ENCODE peak calls at places on chromosome 15, in nine cellular contexts. C, Z, J, T, H, B, P, D and S are unnamed samples. For H3K4me1, the result is how much of the 10 kb centered on the place peaks cover.

GRCh38 chr15:38226867-38227266 is 25.8 kb upstream of the SPRED1 start:
- DNase-seq in D (no peak), P (no peak), H (no peak), B (peak), C (peak), T (peak), J (peak), Z (no peak), S (peak)

GRCh38 chr15:34620814-34621213 is 37.4 kb upstream of the GOLGA8B start:
- DNase-seq in H (no peak), J (no peak), C (no peak), T (no peak), P (no peak), Z (no peak), B (no peak), D (no peak), S (peak)

GRCh38 chr15:89801471-89802205 is 13.0 kb downstream of the ANPEP start:
- DNase-seq in C (no peak), T (peak), Z (no peak), P (no peak), H (no peak), D (no peak), J (no peak), B (no peak), S (no peak)

GRCh38 chr15:48695088-48695834 is 49.8 kb upstream of the FBN1 start:
- DNase-seq in H (no peak), D (no peak), T (no peak), J (peak), P (no peak), C (no peak), Z (no peak), B (no peak), S (peak)

GRCh38 chr15:99213187-99213811 is 36.1 kb downstream of the TTC23 start:
- DNase-seq in T (peak), B (peak), Z (peak), P (peak), J (peak), H (peak), D (peak), C (peak), S (peak)

GRCh38 chr15:99719096-99719541 is 14.1 kb downstream of the LYSMD4 start:
- DNase-seq in J (peak), T (no peak), Z (no peak), D (peak), P (no peak), H (no peak), C (no peak), B (no peak), S (peak)

GRCh38 chr15:91706366-91707032 is 147.0 kb upstream of the SLCO3A1 start:
- DNase-seq in B (peak), H (peak), J (peak), C (peak), T (peak), Z (peak), P (peak), D (peak), S (peak)

GRCh38 chr15:59294961-59295741 is 77.5 kb downstream of the MYO1E start:
- DNase-seq in D (no peak), H (no peak), P (no peak), Z (no peak), J (peak), T (no peak), C (no peak), B (peak), S (peak)

GRCh38 chr15:38864827-38865604 is 300.4 kb upstream of the RASGRP1 start:
- DNase-seq in H (no peak), D (no peak), P (no peak), Z (no peak), C (peak), J (peak), T (no peak), B (no peak), S (no peak)

GRCh38 chr15:88470625-88471372 is 3.3 kb downstream of the MRPS11 start:
- DNase-seq in D (peak), H (no peak), P (no peak), Z (peak), B (no peak), J (no peak), T (no peak), C (no peak), S (no peak)

GRCh38 chr15:101175396-101175795 is 76.5 kb downstream of the CHSY1 start:
- DNase-seq in D (no peak), Z (no peak), B (no peak), C (no peak), H (no peak), P (no peak), T (no peak), J (no peak), S (no peak)

GRCh38 chr15:41276821-41277220 is 45.8 kb downstream of the CHP1 start:
- DNase-seq in C (no peak), B (no peak), H (no peak), P (no peak), D (no peak), Z (no peak), T (no peak), J (peak), S (no peak)

GRCh38 chr15:91306155-91306554 is 206.1 kb downstream of the SV2B start:
- DNase-seq in P (no peak), J (no peak), B (no peak), C (no peak), T (no peak), D (no peak), H (no peak), Z (no peak), S (no peak)

GRCh38 chr15:36601497-36601932 is 22.1 kb downstream of the CDIN1 start:
- DNase-seq in P (no peak), B (no peak), D (no peak), T (no peak), C (peak), H (no peak), Z (no peak), J (peak), S (peak)

GRCh38 chr15:60949034-60949977 is 279.8 kb downstream of the RORA start:
- DNase-seq in P (no peak), B (no peak), Z (no peak), J (no peak), H (no peak), C (no peak), T (no peak), D (no peak), S (no peak)

GRCh38 chr15:63156708-63157065 is 590 bp downstream of the RPS27L start:
- DNase-seq in T (peak), Z (peak), D (peak), J (peak), B (no peak), C (peak), P (peak), H (peak), S (peak)

GRCh38 chr15:58139631-58140522 is 1.7 kb downstream of the AQP9 start:
- DNase-seq in Z (no peak), H (no peak), T (no peak), J (peak), D (peak), C (no peak), P (no peak), B (no peak), S (no peak)

GRCh38 chr15:52523192-52523591 is 5.5 kb downstream of the MYO5A start:
- DNase-seq in Z (no peak), H (no peak), C (no peak), T (no peak), B (no peak), J (peak), P (no peak), D (no peak), S (peak)

GRCh38 chr15:63189955-63190691 is 717 bp downstream of the RAB8B start:
- DNase-seq in J (peak), C (no peak), P (peak), D (no peak), Z (no peak), B (no peak), H (peak), T (no peak), S (no peak)

GRCh38 chr15:81068516-81068915 is 65.6 kb upstream of the CFAP161 start:
- DNase-seq in P (no peak), B (no peak), J (no peak), C (no peak), T (no peak), H (no peak), D (no peak), Z (no peak), S (no peak)

GRCh38 chr15:29805043-29805707 is 17.1 kb downstream of the TJP1 start:
- DNase-seq in C (peak), B (no peak), P (no peak), T (no peak), D (no peak), J (peak), Z (no peak), H (no peak), S (peak)

GRCh38 chr15:101027273-101027901 is 108.2 kb downstream of the LRRK1 start:
- DNase-seq in Z (no peak), H (no peak), T (no peak), B (no peak), J (no peak), D (no peak), C (no peak), P (no peak), S (no peak)

GRCh38 chr15:48469271-48469670 is 138.0 kb downstream of the DUT start:
- DNase-seq in D (no peak), C (no peak), Z (no peak), P (no peak), J (no peak), B (no peak), T (no peak), H (no peak), S (no peak)

GRCh38 chr15:47407692-47408091 is 309.6 kb upstream of the SEMA6D start:
- DNase-seq in B (no peak), J (no peak), H (peak), C (no peak), D (no peak), P (no peak), Z (peak), T (no peak), S (no peak)

GRCh38 chr15:29059871-29060640 is 174.3 kb downstream of the APBA2 start:
- DNase-seq in C (no peak), P (no peak), Z (no peak), B (no peak), H (no peak), D (no peak), T (no peak), J (no peak), S (no peak)

GRCh38 chr15:75647370-75648155 is at the start of gene SNX33:
- DNase-seq in J (peak), Z (peak), D (peak), H (peak), B (no peak), P (peak), C (peak), T (peak), S (peak)

GRCh38 chr15:41115652-41116115 is 396 bp downstream of the INO80 start:
- DNase-seq in Z (peak), D (peak), P (peak), J (no peak), T (no peak), B (peak), C (peak), H (peak), S (peak)

GRCh38 chr15:53457479-53457878 is 302.0 kb downstream of the WDR72 start:
- DNase-seq in J (no peak), T (no peak), B (no peak), C (no peak), P (no peak), D (peak), H (no peak), Z (no peak), S (no peak)

GRCh38 chr15:73683624-73684536 is at the start of gene CD276:
- DNase-seq in B (peak), C (peak), H (peak), D (peak), T (peak), P (no peak), Z (peak), J (peak), S (peak)

GRCh38 chr15:73682597-73683090 is 1.5 kb upstream of the CD276 start:
- DNase-seq in J (no peak), D (no peak), Z (no peak), T (no peak), H (no peak), P (no peak), C (no peak), B (no peak), S (no peak)

GRCh38 chr15:73681856-73682596 is 2.2 kb upstream of the CD276 start:
- DNase-seq in Z (no peak), T (no peak), C (no peak), H (no peak), D (no peak), P (no peak), B (no peak), J (peak), S (no peak)

GRCh38 chr15:73681073-73681472 is 3.1 kb upstream of the CD276 start:
- DNase-seq in J (no peak), C (no peak), H (no peak), B (no peak), P (no peak), D (no peak), T (no peak), Z (no peak), S (no peak)

GRCh38 chr15:73683257-73683623 is 943 bp upstream of the CD276 start:
- DNase-seq in C (no peak), J (no peak), P (no peak), Z (no peak), D (no peak), H (no peak), B (no peak), T (no peak), S (no peak)
- H2AFZ ChIP-seq in C (no peak), J (no peak), P (no peak), Z (no peak), D (no peak), H (no peak), B (peak), T (peak), S (peak)

DNA sequence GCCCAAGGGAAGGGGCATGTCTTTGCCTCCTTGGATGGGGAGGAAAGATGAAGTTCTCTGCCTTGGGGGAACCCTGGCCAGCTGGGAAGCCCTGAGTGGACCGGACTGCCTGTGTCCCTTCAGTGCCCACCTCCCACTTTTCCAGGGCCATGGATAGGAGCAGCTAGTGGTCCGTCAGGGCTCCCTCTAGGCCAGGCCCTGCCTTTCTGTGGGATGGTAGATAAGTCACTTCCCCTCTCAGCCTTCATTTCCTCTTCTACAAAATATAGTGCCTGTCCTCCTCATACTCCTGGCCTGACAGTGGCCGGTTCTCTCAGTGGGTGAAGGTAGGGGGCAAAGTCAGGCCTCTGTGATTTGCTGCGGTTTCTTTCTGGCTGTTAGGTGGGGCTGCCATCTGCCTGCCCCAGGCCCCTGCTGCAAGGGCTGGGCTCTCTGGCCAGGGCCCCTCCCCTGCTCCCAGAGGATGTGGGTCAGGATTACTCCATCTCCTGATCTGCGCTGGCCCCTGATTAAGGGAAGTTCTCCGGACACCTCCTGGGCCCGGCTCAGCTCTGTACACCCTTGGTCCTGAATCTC is 1.4 kb downstream of the PLEKHO2 start:
- DNase-seq in D (no peak), P (peak), C (no peak), J (peak), T (peak), H (no peak), Z (no peak), B (no peak), S (peak)
- TF ChIP-seq EZH2phosphoT487 in D (no peak), P (no peak), C (no peak), J (no peak), T (no peak), H (no peak), Z (no peak), B (no peak), S (no peak)

DNA sequence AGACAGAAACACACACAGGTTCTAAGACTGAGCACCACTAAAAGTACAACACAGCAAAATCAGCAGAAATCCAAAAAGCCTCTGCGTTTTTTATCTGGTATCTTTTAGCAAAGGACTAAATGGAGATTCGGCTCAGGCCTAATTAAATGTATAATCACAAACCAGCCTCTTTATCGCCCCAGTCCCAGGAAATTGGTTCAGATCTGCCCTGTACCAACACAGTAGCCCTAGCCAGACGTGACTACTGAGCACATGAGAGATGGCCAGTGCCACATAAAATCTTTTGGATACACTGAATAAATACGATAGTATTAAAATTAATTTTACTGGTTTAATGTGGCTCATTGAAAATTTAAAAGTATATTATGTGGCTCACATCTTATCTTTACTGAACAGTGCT is 19.7 kb downstream of the TBC1D2B start:
- DNase-seq in B (no peak), H (no peak), D (no peak), C (no peak), T (peak), Z (no peak), P (no peak), J (no peak), S (no peak)
- H3K4me1 ChIP-seq in B (under half), H (under half), D (under half), C (half or more), T (half or more), Z (under half), P (half or more), J (under half), S (under half)

GRCh38 chr15:66578286-66578875 is 12.6 kb upstream of the LCTL start:
- DNase-seq in B (peak), H (no peak), D (no peak), T (no peak), C (no peak), Z (no peak), P (no peak), J (peak), S (peak)
- H2AFZ ChIP-seq in B (no peak), H (no peak), D (no peak), T (no peak), C (no peak), Z (no peak), P (no peak), J (peak), S (peak)

DNA sequence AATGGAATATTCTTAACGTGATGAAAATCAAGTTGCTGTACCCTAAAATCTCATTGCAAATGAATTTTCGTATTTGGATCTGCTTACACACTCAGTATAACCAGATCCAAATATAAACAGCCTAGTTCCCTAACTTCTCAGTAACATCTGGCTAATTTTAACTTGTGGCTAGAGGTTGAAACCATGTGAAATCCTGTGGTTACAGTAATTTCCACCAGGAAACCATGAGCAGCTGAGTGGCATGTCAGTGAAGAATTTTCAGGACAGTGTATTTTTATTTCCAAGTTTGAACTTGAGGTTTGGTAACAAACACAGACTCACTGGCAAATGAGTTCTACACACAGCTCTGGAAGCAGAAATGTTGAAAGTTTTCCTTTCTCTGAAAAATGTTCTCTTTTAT is 754.1 kb downstream of the NR2F2 start:
- DNase-seq in Z (no peak), J (no peak), T (no peak), H (no peak), D (peak), P (no peak), B (no peak), C (no peak), S (no peak)
- TF ChIP-seq EZH2phosphoT487 in Z (no peak), J (no peak), T (no peak), H (no peak), D (no peak), P (no peak), B (no peak), C (no peak), S (no peak)

DNA sequence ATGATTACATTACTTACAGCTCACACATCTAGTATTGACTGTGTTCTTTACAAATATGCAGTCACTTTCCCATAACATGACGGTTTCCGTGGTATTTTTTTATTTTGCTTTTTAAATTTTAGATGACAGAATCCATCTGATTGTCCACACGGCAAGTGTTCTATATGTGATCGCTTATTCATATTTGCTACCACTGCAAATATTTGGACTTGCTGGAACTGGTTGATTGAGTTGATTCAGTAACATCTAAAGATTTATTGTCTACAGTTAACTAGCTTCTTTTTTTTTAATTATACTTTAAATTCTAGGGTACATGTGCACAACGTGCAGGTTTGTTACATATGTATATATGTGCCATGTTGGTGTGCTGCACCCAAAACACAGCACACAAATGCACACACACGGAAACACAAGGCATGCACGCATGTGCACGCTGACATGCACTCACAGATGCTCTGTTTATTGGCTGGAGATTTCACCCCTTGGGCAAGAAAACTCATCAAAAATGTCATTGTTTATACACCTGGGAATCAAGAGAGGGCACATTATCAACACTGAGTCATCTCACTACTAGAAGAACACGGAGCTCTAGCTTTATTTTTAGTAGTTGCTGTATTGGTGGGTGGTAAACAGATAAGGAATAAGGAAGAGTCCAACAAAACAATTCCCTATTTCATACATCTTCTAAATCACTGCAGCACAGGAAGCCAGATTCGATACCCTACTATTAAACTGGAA is 16.4 kb downstream of the ARRDC4 start:
- DNase-seq in D (no peak), H (no peak), B (no peak), Z (no peak), T (no peak), P (no peak), C (no peak), J (no peak), S (peak)
- H3K4me1 ChIP-seq in D (under half), H (under half), B (under half), Z (under half), T (under half), P (under half), C (under half), J (under half), S (under half)

DNA sequence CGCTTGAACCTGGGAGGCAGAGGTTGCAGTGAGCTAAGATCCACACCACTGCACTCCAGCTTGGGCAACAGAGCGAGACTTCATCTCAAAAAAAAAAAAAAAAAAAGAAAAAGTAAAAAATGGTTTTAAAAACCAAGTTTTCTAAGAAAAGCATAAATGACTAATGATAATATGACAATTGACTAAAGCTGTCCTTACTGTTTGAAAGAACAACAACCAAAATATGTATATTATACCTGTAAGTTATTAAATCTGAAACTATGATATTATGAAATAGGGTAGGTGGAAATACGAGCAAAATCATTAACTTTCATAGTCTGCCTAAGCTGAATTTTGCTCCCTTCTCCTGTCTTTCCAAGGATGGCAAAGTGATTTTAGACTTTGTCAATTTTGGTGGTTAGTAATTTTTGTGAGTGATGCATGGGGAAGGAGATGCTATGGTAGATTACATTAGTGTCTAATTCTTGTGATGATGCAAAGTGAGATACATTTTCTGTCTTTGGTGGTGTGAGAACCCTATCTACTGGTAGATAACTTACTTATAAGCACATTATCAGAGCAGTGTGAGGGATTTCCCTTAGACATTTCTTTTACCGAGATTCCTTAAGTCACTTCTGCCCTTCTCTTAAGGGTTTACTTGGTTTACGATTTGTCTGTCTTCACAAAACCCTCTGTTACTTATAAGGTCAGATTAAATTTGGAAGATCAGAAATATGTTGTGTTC is 10.6 kb upstream of the CHD2 start:
- DNase-seq in Z (no peak), D (no peak), C (no peak), B (no peak), J (no peak), H (no peak), P (no peak), T (no peak), S (no peak)
- H2AFZ ChIP-seq in Z (no peak), D (no peak), C (no peak), B (no peak), J (no peak), H (no peak), P (no peak), T (no peak), S (no peak)